ENCODE peak calls at places on chromosomes 16 and 17, in seven cellular contexts. H, Y, O, I, S, L and U are unnamed samples.

GRCh38 chr16:25713785-25714570 is 22.2 kb downstream of the HS3ST4 start:
- DNase-seq in L (no peak), Y (no peak), S (no peak), H (no peak), I (no peak), O (no peak), U (peak; percentile 26)

GRCh38 chr16:84396537-84397008 is 28.2 kb downstream of the ATP2C2 start:
- DNase-seq in L (no peak), O (peak; percentile 76), H (no peak), Y (no peak), I (peak; percentile 95), S (no peak), U (no peak)

GRCh38 chr17:1710807-1711553 is 803 bp upstream of the TLCD2 start:
- DNase-seq in Y (no peak), I (peak; percentile 44), S (no peak), H (peak; percentile 45), L (no peak), O (no peak), U (no peak)

GRCh38 chr16:89097528-89097846 is 3.8 kb downstream of the ACSF3 start:
- DNase-seq in Y (no peak), O (no peak), S (no peak), I (no peak), L (no peak), H (no peak), U (no peak)

GRCh38 chr17:31216053-31216751 is 80.8 kb downstream of the OMG start:
- DNase-seq in O (peak; percentile 16), Y (peak; percentile 96), H (no peak), S (no peak), L (peak; percentile 17), I (peak; percentile 55), U (no peak)

GRCh38 chr16:84847554-84848415 is 28.0 kb downstream of the CRISPLD2 start:
- DNase-seq in H (peak; percentile 41), O (no peak), Y (no peak), I (no peak), S (no peak), L (no peak), U (no peak)

GRCh38 chr16:74078877-74079586 is 217.6 kb upstream of the PSMD7 start:
- DNase-seq in H (no peak), L (no peak), O (no peak), I (no peak), S (no peak), Y (no peak), U (no peak)

GRCh38 chr16:19119564-19119963 is 5.8 kb downstream of the ITPRIPL2 start:
- DNase-seq in I (peak; percentile 87), L (no peak), Y (peak; percentile 58), H (no peak), O (peak; percentile 50), S (no peak), U (no peak)

GRCh38 chr16:85296859-85297698 is 184.8 kb upstream of the CIBAR2 start:
- DNase-seq in H (peak; percentile 78), I (peak; percentile 17), O (peak; percentile 40), L (no peak), Y (no peak), S (no peak), U (peak; percentile 65)

GRCh38 chr17:82236142-82236971 is 7.5 kb downstream of the SLC16A3 start:
- DNase-seq in O (no peak), I (no peak), L (no peak), H (peak; percentile 79), Y (no peak), S (peak; percentile 94), U (peak; percentile 79)

GRCh38 chr16:56729351-56729735 is 586 bp upstream of the NUP93 start:
- DNase-seq in L (no peak), Y (no peak), O (no peak), I (no peak), H (no peak), S (no peak), U (no peak)

GRCh38 chr17:45248132-45248936 is 13.6 kb downstream of the SPATA32 start:
- DNase-seq in L (no peak), Y (no peak), H (peak; percentile 68), S (peak; percentile 92), I (peak; percentile 68), O (peak; percentile 84), U (no peak)

GRCh38 chr17:9409026-9409425 is 166.6 kb downstream of the STX8 start:
- DNase-seq in H (no peak), O (no peak), I (peak; percentile 43), S (no peak), Y (no peak), L (no peak), U (no peak)

GRCh38 chr16:8905168-8905762 is 23.1 kb downstream of the LITAFD start:
- DNase-seq in I (peak; percentile 23), Y (no peak), H (no peak), S (peak; percentile 43), L (no peak), O (no peak), U (no peak)

DNA sequence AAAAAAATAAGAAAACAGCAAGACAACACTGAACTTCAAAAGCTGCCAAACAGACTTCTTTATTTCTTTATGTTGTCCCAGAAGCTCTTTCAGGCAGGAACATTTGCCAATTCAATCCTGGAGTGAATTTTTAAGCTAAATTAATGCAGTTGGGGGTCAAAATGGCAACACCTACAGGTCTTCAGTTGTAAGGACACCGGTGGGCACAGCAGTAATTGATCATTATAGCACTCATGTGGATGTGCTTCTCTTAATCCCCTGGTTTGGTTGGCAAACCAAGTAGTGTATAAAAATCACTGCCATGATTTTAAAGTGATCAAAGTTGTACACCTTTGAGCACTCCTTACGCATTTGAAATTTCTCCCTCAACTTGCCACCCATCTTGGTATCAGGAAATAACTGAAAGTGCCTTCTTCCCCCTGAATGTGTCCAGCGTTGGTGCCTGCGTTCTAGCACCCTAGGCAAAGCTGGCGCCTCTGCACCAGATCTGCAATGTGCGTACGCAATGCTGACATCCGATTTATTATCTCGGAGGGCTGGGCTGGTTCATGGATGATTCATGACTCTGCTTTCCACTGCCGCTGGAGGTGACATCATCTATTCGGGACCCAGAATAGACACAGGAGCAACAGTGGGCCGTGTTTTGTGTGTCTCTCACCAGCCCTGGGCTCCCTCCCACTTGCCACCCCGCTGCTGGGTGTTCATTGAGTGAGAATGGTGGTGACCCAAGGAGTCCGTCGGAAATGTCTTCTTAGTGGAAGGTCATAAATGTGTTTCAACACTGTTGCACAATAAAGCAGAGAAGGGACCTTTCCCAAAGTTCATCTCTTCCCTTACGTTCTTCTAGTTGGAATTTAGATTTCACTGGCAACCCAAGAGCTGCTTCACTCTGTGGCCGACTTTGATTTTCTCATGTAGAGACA is 203.4 kb downstream of the CCDC182 start:
- DNase-seq in I (no peak), H (no peak), L (no peak), O (peak; percentile 16), Y (no peak), S (no peak), U (no peak)
- TF ChIP-seq CTCF in I (no peak), H (no peak), L (no peak), O (no peak), Y (no peak), S (no peak), U (no peak)

GRCh38 chr17:76278268-76278908 is 13.2 kb downstream of the UBALD2 start:
- DNase-seq in L (no peak), I (no peak), S (no peak), Y (no peak), H (no peak), O (no peak), U (no peak)

GRCh38 chr17:76281573-76282371 is 16.6 kb downstream of the UBALD2 start:
- DNase-seq in L (no peak), I (no peak), Y (no peak), S (no peak), O (no peak), H (no peak), U (no peak)

GRCh38 chr17:76278952-76279741 is 14.0 kb downstream of the UBALD2 start:
- DNase-seq in S (peak; percentile 98), H (peak; percentile 94), Y (no peak), L (no peak), I (peak; percentile 41), O (peak; percentile 82), U (peak; percentile 91)

GRCh38 chr17:76280650-76281049 is 15.5 kb downstream of the UBALD2 start:
- DNase-seq in I (no peak), S (no peak), L (no peak), O (no peak), H (no peak), Y (no peak), U (no peak)

GRCh38 chr17:76279742-76280287 is 14.7 kb downstream of the UBALD2 start:
- DNase-seq in L (no peak), H (no peak), Y (no peak), I (no peak), S (no peak), O (no peak), U (no peak)
- TF ChIP-seq CTCF in L (no peak), H (peak; percentile 8), Y (no peak), I (no peak), S (no peak), O (peak; percentile 43), U (peak; percentile 64)

GRCh38 chr17:36756695-36757094 is 155.3 kb downstream of the MRM1 start:
- DNase-seq in Y (no peak), I (no peak), H (no peak), O (no peak), S (no peak), L (no peak), U (no peak)

GRCh38 chr17:36750316-36750885 is 149.0 kb downstream of the MRM1 start:
- DNase-seq in Y (no peak), O (no peak), H (no peak), S (no peak), L (no peak), I (no peak), U (no peak)

GRCh38 chr17:36760425-36760824 is 159.0 kb downstream of the MRM1 start:
- DNase-seq in O (no peak), I (no peak), H (no peak), Y (no peak), L (no peak), S (no peak), U (no peak)

GRCh38 chr17:36752096-36752888 is 150.9 kb downstream of the MRM1 start:
- DNase-seq in I (no peak), L (no peak), H (no peak), Y (no peak), O (no peak), S (no peak), U (no peak)

DNA sequence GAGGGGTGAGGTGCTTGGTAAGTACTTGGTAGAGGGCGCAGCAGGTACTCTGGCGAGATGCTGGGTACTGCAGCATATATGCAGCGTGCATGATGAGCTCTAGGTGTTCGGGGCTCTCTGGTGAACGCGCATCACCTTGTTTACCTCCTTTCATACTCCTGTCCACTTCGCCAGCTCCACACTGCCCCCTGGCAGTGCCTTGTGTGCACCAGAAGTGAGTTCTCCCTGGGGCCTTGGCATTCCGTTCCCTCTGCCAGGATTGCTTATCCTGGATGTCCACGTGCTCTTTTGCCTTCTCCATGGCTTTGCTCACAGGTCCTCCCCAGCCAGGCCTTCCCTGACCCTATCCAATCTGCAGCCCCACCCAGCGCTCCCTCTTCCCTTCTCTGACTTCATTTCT is 154.2 kb downstream of the MRM1 start:
- DNase-seq in O (no peak), H (peak; percentile 77), S (no peak), Y (no peak), L (no peak), I (peak; percentile 20), U (no peak)
- TF ChIP-seq CTCF in O (no peak), H (peak; percentile 33), S (no peak), Y (peak; percentile 24), L (peak; percentile 49), I (peak; percentile 65), U (no peak)

GRCh38 chr16:2428051-2428786 is 1.0 kb upstream of the CCNF start:
- DNase-seq in I (peak; percentile 19), Y (no peak), O (peak; percentile 26), H (peak; percentile 61), S (no peak), L (no peak), U (peak; percentile 61)
- TF ChIP-seq CTCF in I (peak; percentile 46), Y (peak; percentile 47), O (peak; percentile 16), H (no peak), S (no peak), L (peak; percentile 28), U (no peak)

GRCh38 chr16:51527349-51527748 is 376.3 kb upstream of the SALL1 start:
- DNase-seq in H (no peak), S (no peak), Y (no peak), O (no peak), L (no peak), I (no peak), U (no peak)
- TF ChIP-seq CTCF in H (no peak), S (no peak), Y (no peak), O (no peak), L (no peak), I (no peak), U (no peak)